ENCODE peak calls at places on chromosomes 7 and 10, in four cellular contexts. O is K562, C is GM12878, U is HepG2. H is an unnamed sample.

GRCh38 chr7:1283337-1283736 is 50.7 kb downstream of the UNCX start:
- DNase-seq in C (no peak), U (no peak), O (no peak), H (no peak)

GRCh38 chr10:129680661-129681344 is 213.8 kb downstream of the MGMT start:
- DNase-seq in O (no peak), C (no peak), U (no peak), H (no peak)

GRCh38 chr10:121683803-121684202 is 85.6 kb upstream of the FGFR2 start:
- DNase-seq in O (no peak), C (no peak), U (no peak), H (no peak)

GRCh38 chr10:65090991-65091390 is 1569.8 kb downstream of the REEP3 start:
- DNase-seq in U (no peak), C (no peak), O (no peak), H (no peak)

GRCh38 chr10:103712898-103713498 is 142.4 kb downstream of the SH3PXD2A start:
- DNase-seq in C (no peak), U (peak; percentile 57), O (peak; percentile 56), H (peak; percentile 88)

GRCh38 chr10:45000764-45001381 is at the start of gene ZNF22:
- DNase-seq in C (no peak), U (no peak), O (peak; percentile 88), H (peak; percentile 71)

GRCh38 chr7:26616235-26616634 is 248.2 kb downstream of the SKAP2 start:
- DNase-seq in C (no peak), O (peak; percentile 51), U (no peak), H (no peak)

GRCh38 chr10:125822878-125823662 is at the start of the genes BCCIP and UROS:
- DNase-seq in U (peak; percentile 85), O (peak; percentile 92), C (peak; percentile 87), H (peak; percentile 99)

GRCh38 chr10:70232155-70232858 is 922 bp downstream of the PPA1 start:
- DNase-seq in U (peak; percentile 71), O (peak; percentile 73), C (no peak), H (peak; percentile 26)

GRCh38 chr7:28142650-28143049 is 37.9 kb downstream of the JAZF1 start:
- DNase-seq in O (no peak), C (no peak), U (no peak), H (no peak)

GRCh38 chr7:3294432-3295100 is 6.5 kb upstream of the SDK1 start:
- DNase-seq in U (no peak), C (no peak), O (no peak), H (no peak)

GRCh38 chr7:157980774-157981173 is 606.8 kb downstream of the PTPRN2 start:
- DNase-seq in U (no peak), O (no peak), C (no peak), H (no peak)

GRCh38 chr10:3411044-3411443 is 238.5 kb upstream of the PITRM1 start:
- DNase-seq in U (no peak), C (no peak), O (no peak), H (no peak)

GRCh38 chr7:32218741-32219283 is 148.6 kb upstream of the PDE1C start:
- DNase-seq in C (no peak), U (no peak), O (no peak), H (no peak)

GRCh38 chr10:49532461-49532860 is 6.5 kb downstream of the ERCC6 start:
- DNase-seq in O (no peak), C (no peak), U (no peak), H (no peak)

GRCh38 chr10:118950190-118950658 is 79.3 kb upstream of the NANOS1 start:
- DNase-seq in U (no peak), C (no peak), O (no peak), H (no peak)

GRCh38 chr7:29127527-29127926 is 18.8 kb downstream of the CPVL start:
- DNase-seq in C (no peak), U (no peak), O (no peak), H (no peak)

GRCh38 chr7:137073571-137074325 is 205.3 kb downstream of the CHRM2 start:
- DNase-seq in O (no peak), C (no peak), U (no peak), H (no peak)
- TF ChIP-seq FOXK2 in O (no peak), C (no peak), U (no peak), H (no peak)

GRCh38 chr10:79505771-79506351 is 6.5 kb upstream of the EIF5AL1 start:
- DNase-seq in O (no peak), C (no peak), U (no peak), H (no peak)

GRCh38 chr10:79507436-79508167 is 4.7 kb upstream of the EIF5AL1 start:
- DNase-seq in U (no peak), C (no peak), O (no peak), H (no peak)

GRCh38 chr10:79498431-79498830 is 13.9 kb upstream of the EIF5AL1 start:
- DNase-seq in C (no peak), O (peak; percentile 12), U (no peak), H (no peak)

GRCh38 chr10:79496896-79497295 is 15.4 kb upstream of the EIF5AL1 start:
- DNase-seq in C (no peak), U (no peak), O (peak; percentile 13), H (no peak)

GRCh38 chr10:79502561-79503309 is 9.6 kb upstream of the EIF5AL1 start:
- DNase-seq in O (peak; percentile 55), C (no peak), U (peak; percentile 26), H (peak; percentile 35)
- TF ChIP-seq FOXK2 in O (no peak), C (no peak), U (no peak), H (no peak)

GRCh38 chr7:129684777-129685176 is 73.3 kb downstream of the NRF1 start:
- DNase-seq in O (no peak), U (peak; percentile 23), C (no peak), H (no peak)
- TF ChIP-seq FOXK2 in O (no peak), U (no peak), C (no peak), H (no peak)

DNA sequence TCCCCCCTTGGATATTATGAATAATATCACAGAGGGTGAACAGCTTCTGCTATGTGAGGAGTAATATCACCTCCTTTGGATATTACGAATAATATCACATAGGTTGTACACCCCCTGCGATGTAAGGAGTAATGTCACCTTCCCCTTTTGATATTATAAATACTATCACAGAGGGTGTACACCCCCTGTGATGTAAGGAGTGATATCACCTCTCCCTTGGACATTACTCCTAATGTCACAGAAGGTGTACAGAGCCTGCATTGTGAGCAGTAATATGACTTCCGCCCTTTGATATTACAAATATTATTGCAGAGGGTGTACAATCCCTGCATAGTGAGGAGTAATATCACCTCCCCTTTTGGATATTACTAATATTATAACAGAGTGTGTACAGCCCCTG is 9.2 kb upstream of the TMEM225B start:
- DNase-seq in O (no peak), U (no peak), C (no peak), H (no peak)
- TF ChIP-seq FOXK2 in O (no peak), U (no peak), C (no peak), H (no peak)

DNA sequence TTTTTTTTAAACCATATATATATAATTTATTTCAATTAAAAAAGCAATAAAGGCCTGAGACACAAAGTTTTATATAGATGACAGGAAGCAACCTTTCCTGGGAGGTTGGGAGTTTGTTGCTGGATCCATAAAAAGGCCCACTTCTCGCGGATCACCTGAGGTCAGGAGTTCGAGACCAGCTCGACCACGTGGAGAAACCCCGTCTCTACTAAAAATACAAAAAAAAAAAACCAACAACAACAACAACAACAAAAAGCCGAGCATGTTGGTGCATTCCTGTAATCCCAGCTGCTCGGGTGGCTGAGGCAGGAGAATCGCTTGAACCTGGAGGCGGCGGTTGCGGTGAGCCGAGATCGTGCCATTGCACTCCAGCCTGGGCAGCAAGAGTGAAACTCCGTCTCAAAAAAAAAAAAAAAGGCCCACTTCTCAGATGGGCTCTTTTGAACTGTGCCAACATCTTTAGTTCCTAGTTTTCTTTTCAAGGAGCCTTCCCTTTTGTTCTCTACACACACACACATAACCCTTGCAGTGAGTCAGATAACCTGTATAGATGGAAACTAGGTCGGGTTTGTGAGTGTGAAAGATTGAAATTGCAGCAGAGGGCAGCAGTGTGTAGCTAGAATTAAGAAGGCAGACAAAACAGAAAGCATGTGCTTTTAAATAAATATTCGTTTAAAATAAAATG is 1.2 kb upstream of the SMNDC1 start:
- DNase-seq in O (peak; percentile 47), C (peak; percentile 65), U (peak; percentile 74), H (peak; percentile 44)
- TF ChIP-seq FOXK2 in O (no peak), C (no peak), U (no peak), H (no peak)

GRCh38 chr7:82789883-82790609 is 346.5 kb upstream of the CACNA2D1 start:
- DNase-seq in C (no peak), O (no peak), U (no peak), H (no peak)
- TF ChIP-seq FOXK2 in C (no peak), O (no peak), U (no peak), H (no peak)

GRCh38 chr10:124446830-124447740 is 2.8 kb downstream of the NKX1-2 start:
- DNase-seq in C (no peak), O (no peak), U (no peak), H (no peak)

GRCh38 chr10:124447741-124448466 is 1.9 kb downstream of the NKX1-2 start:
- DNase-seq in O (no peak), C (no peak), U (no peak), H (no peak)

GRCh38 chr10:124449170-124450009 is 445 bp downstream of the NKX1-2 start:
- DNase-seq in U (no peak), O (no peak), C (no peak), H (no peak)

GRCh38 chr10:124450010-124450782 is at the start of gene NKX1-2:
- DNase-seq in U (no peak), O (no peak), C (no peak), H (peak; percentile 68)

GRCh38 chr10:124448696-124449169 is 1.1 kb downstream of the NKX1-2 start:
- DNase-seq in O (no peak), C (no peak), U (no peak), H (peak; percentile 46)
- TF ChIP-seq FOXK2 in O (no peak), C (no peak), U (no peak), H (no peak)

GRCh38 chr7:16114071-16114470 is 307.3 kb downstream of the CRPPA start:
- DNase-seq in U (no peak), C (no peak), O (no peak), H (no peak)

GRCh38 chr7:16115374-16115773 is 306.0 kb downstream of the CRPPA start:
- DNase-seq in O (no peak), U (no peak), C (no peak), H (no peak)

GRCh38 chr7:16113058-16113457 is 308.3 kb downstream of the CRPPA start:
- DNase-seq in O (no peak), C (no peak), U (no peak), H (no peak)

DNA sequence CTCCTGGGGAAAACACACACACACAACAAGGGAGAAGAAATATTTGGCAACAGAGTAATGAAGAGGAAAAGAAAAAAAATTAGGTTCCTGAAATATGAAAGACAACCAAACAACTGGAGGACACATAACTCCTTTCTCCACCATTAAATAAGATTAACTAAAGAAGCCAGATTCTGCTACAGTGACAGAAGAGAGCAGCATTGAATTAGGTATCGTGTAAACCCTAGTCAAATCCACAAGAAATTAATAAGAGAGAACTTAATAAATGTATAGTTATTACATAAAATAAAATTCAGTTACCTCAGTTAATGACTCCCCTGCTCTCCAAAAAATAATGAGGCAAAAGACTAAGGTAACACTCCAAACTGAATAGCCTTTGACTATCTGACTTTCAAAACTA is 306.7 kb downstream of the CRPPA start:
- DNase-seq in O (peak; percentile 23), U (no peak), C (no peak), H (no peak)
- TF ChIP-seq FOXK2 in O (no peak), U (no peak), C (no peak), H (no peak)